ENCODE peak calls at places on chromosomes 3 and 15, in ten cellular contexts. J, T, I, Z, W, G, S, H, E and U are unnamed samples.

GRCh38 chr3:149042766-149043386 is 43.5 kb downstream of the HLTF start:
- DNase-seq in T (peak), J (no peak), I (no peak), S (peak), Z (no peak), G (peak), E (no peak), H (no peak), W (no peak), U (no peak)

GRCh38 chr3:156264771-156265170 is 144.4 kb downstream of the KCNAB1 start:
- DNase-seq in W (no peak), Z (no peak), G (no peak), S (no peak), I (no peak), E (no peak), T (peak), J (no peak), H (no peak), U (no peak)

GRCh38 chr3:86733257-86733656 is 257.7 kb downstream of the VGLL3 start:
- DNase-seq in I (no peak), T (no peak), G (no peak), W (peak), S (no peak), Z (no peak), E (no peak), J (no peak), H (no peak), U (no peak)

GRCh38 chr15:88954431-88955277 is 41.5 kb upstream of the MFGE8 start:
- DNase-seq in T (no peak), W (no peak), J (no peak), S (no peak), I (no peak), Z (no peak), H (peak), E (peak), G (peak), U (no peak)

GRCh38 chr15:41655716-41656115 is 4.5 kb upstream of the MGA start:
- DNase-seq in S (no peak), E (no peak), W (no peak), H (no peak), G (no peak), Z (no peak), I (no peak), J (no peak), T (peak), U (no peak)

GRCh38 chr15:99604865-99605264 is 39.1 kb downstream of the MEF2A start:
- DNase-seq in H (no peak), G (no peak), J (no peak), I (no peak), E (no peak), S (no peak), Z (no peak), W (no peak), T (no peak), U (no peak)

GRCh38 chr3:128323206-128324081 is 143.2 kb downstream of the DNAJB8 start:
- DNase-seq in T (no peak), G (no peak), I (peak), E (peak), H (peak), W (peak), Z (peak), J (peak), S (no peak), U (no peak)

GRCh38 chr3:71710906-71711494 is 14.2 kb downstream of the EIF4E3 start:
- DNase-seq in W (no peak), E (no peak), I (no peak), Z (no peak), H (no peak), J (no peak), T (peak), G (peak), S (peak), U (no peak)

GRCh38 chr15:60557157-60557556 is 78.2 kb upstream of the ICE2 start:
- DNase-seq in J (no peak), Z (no peak), T (no peak), E (no peak), S (no peak), G (peak), I (no peak), W (no peak), H (no peak), U (no peak)

GRCh38 chr3:178291971-178292370 is 244.3 kb upstream of the KCNMB2 start:
- DNase-seq in G (no peak), T (no peak), E (no peak), S (no peak), W (no peak), J (no peak), I (no peak), H (no peak), Z (no peak), U (no peak)

GRCh38 chr15:82301296-82302016 is 38.8 kb downstream of the SAXO2 start:
- DNase-seq in W (no peak), H (no peak), G (no peak), E (no peak), T (no peak), Z (no peak), J (no peak), I (no peak), S (no peak), U (no peak)

GRCh38 chr15:74799843-74800558 is 12.6 kb upstream of the LMAN1L start:
- DNase-seq in J (peak), Z (peak), W (peak), T (peak), S (peak), E (peak), G (peak), H (peak), I (peak), U (peak)

GRCh38 chr3:61269460-61269859 is 18.2 kb upstream of the FHIT start:
- DNase-seq in S (no peak), T (no peak), G (no peak), E (peak), I (no peak), J (no peak), H (no peak), Z (no peak), W (no peak), U (no peak)

GRCh38 chr3:27615555-27615954 is 106.6 kb downstream of the EOMES start:
- DNase-seq in T (no peak), S (no peak), I (no peak), J (no peak), G (no peak), Z (no peak), W (no peak), H (no peak), E (no peak), U (no peak)

GRCh38 chr15:89196994-89197393 is 24.4 kb downstream of the RLBP1 start:
- DNase-seq in S (no peak), E (no peak), Z (no peak), I (no peak), W (no peak), T (no peak), G (no peak), H (no peak), J (no peak), U (no peak)

GRCh38 chr3:183259621-183260020 is 6.6 kb downstream of the B3GNT5 start:
- DNase-seq in W (no peak), J (no peak), H (no peak), S (no peak), E (no peak), I (no peak), Z (no peak), T (peak), G (no peak), U (no peak)

GRCh38 chr15:47288794-47289193 is 428.5 kb upstream of the SEMA6D start:
- DNase-seq in I (no peak), T (no peak), E (no peak), W (no peak), G (no peak), S (no peak), J (no peak), H (no peak), Z (no peak), U (no peak)

GRCh38 chr15:75620043-75620775 is 5.3 kb downstream of the SNUPN start:
- DNase-seq in S (peak), J (no peak), W (no peak), H (peak), G (no peak), I (no peak), T (peak), E (peak), Z (no peak), U (no peak)

GRCh38 chr3:141083831-141084624 is 32.9 kb downstream of the SPSB4 start:
- DNase-seq in J (no peak), W (no peak), T (no peak), S (no peak), H (peak), I (no peak), Z (no peak), E (peak), G (no peak), U (peak)

GRCh38 chr3:194802125-194802433 is 116.4 kb downstream of the FAM43A start:
- DNase-seq in I (no peak), J (no peak), E (no peak), T (no peak), W (no peak), H (no peak), Z (peak), S (no peak), G (no peak), U (no peak)

GRCh38 chr3:133303430-133303829 is 96.4 kb upstream of the BFSP2 start:
- DNase-seq in E (no peak), J (no peak), Z (no peak), H (no peak), G (no peak), T (no peak), W (no peak), S (no peak), I (no peak), U (no peak)

GRCh38 chr3:129343643-129344360 is 65.1 kb downstream of the HMCES start:
- DNase-seq in T (peak), J (peak), H (no peak), G (no peak), W (no peak), S (no peak), I (peak), E (peak), Z (no peak), U (peak)

GRCh38 chr3:57923101-57923500 is 85.1 kb upstream of the FLNB start:
- DNase-seq in Z (no peak), T (no peak), G (no peak), E (no peak), S (no peak), I (no peak), W (no peak), J (no peak), H (no peak), U (no peak)

GRCh38 chr3:49351521-49352011 is 6.6 kb downstream of the GPX1 start:
- DNase-seq in Z (no peak), H (no peak), I (no peak), E (no peak), J (no peak), G (peak), S (peak), W (no peak), T (peak), U (no peak)

GRCh38 chr15:63035977-63036376 is 6.6 kb upstream of the TPM1 start:
- DNase-seq in S (no peak), G (no peak), W (no peak), T (no peak), J (no peak), H (no peak), Z (no peak), E (no peak), I (no peak), U (no peak)
- TF ChIP-seq CTCF in S (no peak), G (no peak), W (no peak), T (no peak), J (no peak), H (no peak), Z (no peak), E (no peak), I (no peak), U (no peak)

DNA sequence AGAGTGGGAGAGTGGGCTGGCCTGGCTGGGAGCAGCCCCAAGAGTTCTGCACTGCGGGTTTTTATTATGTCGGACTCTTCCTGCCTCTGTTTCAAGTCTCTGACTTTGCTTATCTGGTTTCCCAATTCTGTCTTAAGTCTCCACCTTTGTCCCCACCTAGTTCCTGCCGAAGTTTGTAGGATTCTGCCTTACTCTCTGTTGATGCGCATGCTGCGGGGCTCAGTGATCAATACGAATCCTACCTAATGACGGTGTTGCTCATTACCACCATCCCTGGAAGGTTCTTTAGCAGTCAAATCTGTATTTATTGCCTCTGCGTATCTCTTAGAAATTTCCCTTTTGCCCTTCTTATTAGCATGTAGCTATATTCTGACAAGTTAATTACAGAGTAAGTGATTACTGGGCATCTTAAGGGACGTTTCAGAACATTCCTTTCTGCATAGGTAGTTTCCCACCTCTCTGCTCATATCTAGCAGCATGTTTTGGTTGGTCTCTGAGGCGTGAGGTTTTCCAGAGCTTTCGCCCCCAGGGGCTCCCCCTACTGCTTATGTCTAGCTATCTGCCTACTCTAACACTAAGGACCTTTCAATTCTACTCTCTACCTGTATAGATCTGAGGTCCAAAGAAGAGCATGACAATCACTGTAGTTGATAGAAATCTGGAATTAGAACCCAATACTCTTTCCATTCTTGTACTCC is 236.0 kb upstream of the EIF1B start:
- DNase-seq in W (no peak), S (no peak), Z (no peak), I (no peak), J (no peak), T (no peak), G (no peak), H (no peak), E (no peak), U (no peak)
- TF ChIP-seq CTCF in W (no peak), S (peak), Z (no peak), I (no peak), J (no peak), T (no peak), G (no peak), H (peak), E (no peak), U (no peak)

DNA sequence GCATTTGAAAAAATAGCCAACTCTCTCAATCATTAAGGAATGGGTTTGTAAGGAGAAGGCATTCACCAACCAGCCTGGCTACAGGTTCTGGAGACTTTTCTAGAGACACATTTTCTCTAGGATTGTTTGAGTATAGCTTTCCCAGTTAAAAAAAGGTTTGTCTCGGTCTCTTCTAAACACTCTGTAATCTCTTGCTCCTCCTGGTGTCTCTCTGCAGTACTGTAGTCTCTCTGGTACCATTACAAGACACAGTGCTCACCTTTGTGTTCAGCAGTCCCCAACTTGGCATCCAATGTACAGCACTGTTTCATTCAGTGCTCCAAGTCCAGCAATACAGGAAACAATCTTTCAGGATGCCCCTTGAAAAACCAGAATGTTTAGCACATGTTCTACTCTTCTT is 534.4 kb downstream of the ZNF385D start:
- DNase-seq in G (peak), S (peak), E (no peak), H (no peak), W (no peak), J (no peak), I (no peak), T (peak), Z (no peak), U (no peak)
- TF ChIP-seq CTCF in G (peak), S (peak), E (no peak), H (peak), W (no peak), J (no peak), I (no peak), T (peak), Z (no peak), U (peak)

DNA sequence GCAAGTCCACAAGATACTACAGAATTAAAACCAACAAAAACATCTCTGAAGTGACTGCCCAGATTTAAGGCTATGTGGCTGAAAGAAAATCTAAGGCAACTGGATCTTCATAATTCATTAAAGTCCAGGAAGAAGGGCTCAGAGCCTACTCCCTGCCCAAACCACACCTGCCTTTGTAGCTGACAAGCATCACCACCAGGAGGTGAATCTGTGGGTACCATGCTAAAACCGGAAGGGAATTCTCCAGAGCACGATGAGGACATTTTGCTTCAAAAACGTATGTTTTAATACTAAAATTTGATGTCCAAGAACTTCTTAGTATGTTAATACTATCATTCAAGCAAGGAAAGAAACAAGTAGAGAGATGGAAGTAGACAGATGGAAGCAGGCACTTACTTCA is 495.9 kb upstream of the NECTIN3 start:
- DNase-seq in S (no peak), T (no peak), I (no peak), W (no peak), J (no peak), G (no peak), E (no peak), Z (no peak), H (no peak), U (no peak)
- TF ChIP-seq CTCF in S (no peak), T (no peak), I (no peak), W (no peak), J (no peak), G (no peak), E (no peak), Z (no peak), H (no peak), U (no peak)

DNA sequence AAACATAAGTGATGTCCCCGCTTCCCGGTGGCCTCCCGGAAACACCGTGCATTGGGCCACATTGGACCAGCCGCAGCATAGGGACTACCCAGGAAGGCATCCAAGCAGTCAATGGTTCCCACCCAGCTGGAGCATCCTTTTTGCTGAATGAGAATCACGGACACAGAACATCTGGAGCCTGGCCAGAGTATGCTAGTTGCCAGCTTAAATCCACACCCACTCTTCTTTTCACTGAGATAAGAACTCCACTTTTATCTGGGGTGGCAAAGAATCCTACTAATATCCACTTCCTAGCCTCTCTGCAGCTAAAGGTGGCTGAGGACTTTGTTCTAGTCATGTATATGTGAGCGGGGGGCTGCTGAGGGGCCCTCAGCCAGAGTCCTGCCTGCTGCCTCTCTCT is 95.2 kb upstream of the PLXNA1 start:
- DNase-seq in Z (no peak), W (no peak), G (no peak), S (no peak), T (no peak), H (no peak), E (no peak), J (no peak), I (no peak), U (no peak)
- TF ChIP-seq CTCF in Z (no peak), W (no peak), G (no peak), S (no peak), T (no peak), H (no peak), E (no peak), J (no peak), I (no peak), U (no peak)

GRCh38 chr3:79517766-79518413 is 249.9 kb downstream of the ROBO1 start:
- DNase-seq in J (no peak), I (no peak), H (no peak), Z (no peak), W (no peak), T (peak), G (no peak), S (peak), E (no peak), U (no peak)
- TF ChIP-seq CTCF in J (peak), I (peak), H (peak), Z (no peak), W (peak), T (peak), G (peak), S (peak), E (peak), U (peak)

GRCh38 chr3:40901298-40901697 is 298.0 kb upstream of the CTNNB1 start:
- DNase-seq in E (no peak), Z (no peak), I (no peak), J (no peak), S (no peak), H (no peak), W (no peak), G (no peak), T (no peak), U (no peak)
- TF ChIP-seq CTCF in E (no peak), Z (no peak), I (no peak), J (no peak), S (no peak), H (no peak), W (no peak), G (no peak), T (no peak), U (no peak)

GRCh38 chr3:64651286-64651685 is 36.5 kb downstream of the ADAMTS9 start:
- DNase-seq in S (no peak), H (no peak), W (no peak), Z (no peak), E (no peak), J (no peak), I (no peak), G (no peak), T (no peak), U (no peak)
- TF ChIP-seq CTCF in S (no peak), H (peak), W (no peak), Z (no peak), E (peak), J (no peak), I (no peak), G (no peak), T (no peak), U (no peak)

GRCh38 chr3:174218011-174218410 is 641.1 kb upstream of the NAALADL2 start:
- DNase-seq in W (no peak), S (no peak), G (no peak), Z (no peak), H (no peak), I (no peak), T (peak), E (no peak), J (no peak), U (no peak)
- TF ChIP-seq CTCF in W (no peak), S (peak), G (no peak), Z (no peak), H (no peak), I (no peak), T (no peak), E (no peak), J (no peak), U (no peak)

DNA sequence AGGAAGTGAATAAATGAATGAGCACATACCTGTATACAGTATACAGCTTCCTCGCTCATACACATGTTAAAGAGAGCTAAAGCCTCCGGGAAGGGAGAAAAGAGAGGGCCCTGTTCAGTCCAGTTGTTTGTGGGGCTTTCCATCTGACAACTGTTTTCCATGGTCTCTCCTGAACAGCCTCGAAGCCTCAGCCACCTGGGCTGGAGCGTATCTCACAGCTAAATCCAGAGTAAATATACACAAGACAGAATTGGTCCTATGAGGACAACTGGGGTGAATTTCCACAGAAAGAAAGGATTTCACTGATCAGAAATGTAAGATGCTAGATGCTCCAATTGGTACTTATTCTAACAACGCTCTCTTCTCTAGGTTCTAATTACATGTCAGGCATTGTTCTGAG is 103.5 kb downstream of the LIPC start:
- DNase-seq in T (no peak), I (no peak), H (no peak), W (no peak), J (no peak), E (no peak), S (no peak), Z (peak), G (no peak), U (no peak)
- TF ChIP-seq CTCF in T (no peak), I (no peak), H (no peak), W (no peak), J (no peak), E (no peak), S (no peak), Z (no peak), G (no peak), U (no peak)